ENCODE peak calls at places on chromosomes 11 and 22, in five cellular contexts. One of them, this sample, is unnamed.

GRCh38 chr11:15146271-15147003 is 31.7 kb downstream of the INSC start:
- DNase-seq in DND-41: no peak
- DNase-seq in coronary artery: no peak
- DNase-seq in type B pancreatic cell: no peak
- DNase-seq in HFFc6: peak; percentile 53
- DNase-seq in this sample: no peak

GRCh38 chr11:109303342-109303741 is 118.6 kb upstream of the C11orf87 start:
- DNase-seq in DND-41: no peak
- DNase-seq in coronary artery: no peak
- DNase-seq in type B pancreatic cell: no peak
- DNase-seq in HFFc6: no peak
- DNase-seq in this sample: no peak

GRCh38 chr11:4881860-4882500 is at the start of gene OR51T1:
- DNase-seq in DND-41: no peak
- DNase-seq in coronary artery: no peak
- DNase-seq in type B pancreatic cell: no peak
- DNase-seq in HFFc6: no peak
- DNase-seq in this sample: no peak

GRCh38 chr22:20584029-20584871 is 76.8 kb downstream of the MED15 start:
- DNase-seq in DND-41: no peak
- DNase-seq in coronary artery: no peak
- DNase-seq in type B pancreatic cell: no peak
- DNase-seq in HFFc6: no peak
- DNase-seq in this sample: no peak

GRCh38 chr11:3206128-3206921 is 12.3 kb downstream of the MRGPRG start:
- DNase-seq in DND-41: no peak
- DNase-seq in coronary artery: no peak
- DNase-seq in type B pancreatic cell: no peak
- DNase-seq in HFFc6: no peak
- DNase-seq in this sample: no peak

GRCh38 chr11:130737866-130738431 is 178.3 kb downstream of the SNX19 start:
- DNase-seq in DND-41: no peak
- DNase-seq in coronary artery: no peak
- DNase-seq in type B pancreatic cell: no peak
- DNase-seq in HFFc6: peak; percentile 89
- DNase-seq in this sample: no peak

GRCh38 chr11:3146612-3147256 is 18.4 kb downstream of the OSBPL5 start:
- DNase-seq in DND-41: no peak
- DNase-seq in coronary artery: no peak
- DNase-seq in type B pancreatic cell: no peak
- DNase-seq in HFFc6: peak; percentile 64
- DNase-seq in this sample: peak; percentile 37

GRCh38 chr11:119854521-119854920 is 125.5 kb upstream of the NECTIN1 start:
- DNase-seq in DND-41: peak; percentile 6
- DNase-seq in coronary artery: no peak
- DNase-seq in type B pancreatic cell: no peak
- DNase-seq in HFFc6: no peak
- DNase-seq in this sample: no peak

GRCh38 chr11:128463386-128463829 is 124.0 kb downstream of the ETS1 start:
- DNase-seq in DND-41: no peak
- DNase-seq in coronary artery: peak; percentile 81
- DNase-seq in type B pancreatic cell: no peak
- DNase-seq in HFFc6: peak; percentile 81
- DNase-seq in this sample: no peak

GRCh38 chr11:16891964-16892363 is 122.2 kb downstream of the PLEKHA7 start:
- DNase-seq in DND-41: no peak
- DNase-seq in coronary artery: no peak
- DNase-seq in type B pancreatic cell: no peak
- DNase-seq in HFFc6: peak; percentile 47
- DNase-seq in this sample: no peak

GRCh38 chr22:21951062-21951461 is 1.6 kb downstream of the PPM1F start:
- DNase-seq in DND-41: no peak
- DNase-seq in coronary artery: no peak
- DNase-seq in type B pancreatic cell: no peak
- DNase-seq in HFFc6: no peak
- DNase-seq in this sample: no peak

GRCh38 chr11:69022268-69022667 is 9.2 kb upstream of the MRGPRF start:
- DNase-seq in DND-41: no peak
- DNase-seq in coronary artery: no peak
- DNase-seq in type B pancreatic cell: no peak
- DNase-seq in HFFc6: no peak
- DNase-seq in this sample: peak; percentile 31

GRCh38 chr11:26948881-26949280 is 45.0 kb upstream of the FIBIN start:
- DNase-seq in DND-41: no peak
- DNase-seq in coronary artery: no peak
- DNase-seq in type B pancreatic cell: no peak
- DNase-seq in HFFc6: peak; percentile 17
- DNase-seq in this sample: no peak

GRCh38 chr11:45354976-45355705 is 69.0 kb upstream of the SYT13 start:
- DNase-seq in DND-41: no peak
- DNase-seq in coronary artery: peak; percentile 89
- DNase-seq in type B pancreatic cell: peak; percentile 88
- DNase-seq in HFFc6: no peak
- DNase-seq in this sample: no peak

GRCh38 chr22:39208013-39208680 is 36.6 kb downstream of the PDGFB start:
- DNase-seq in DND-41: no peak
- DNase-seq in coronary artery: peak; percentile 58
- DNase-seq in type B pancreatic cell: no peak
- DNase-seq in HFFc6: no peak
- DNase-seq in this sample: no peak

GRCh38 chr11:20754957-20755356 is 85.6 kb downstream of the NELL1 start:
- DNase-seq in DND-41: no peak
- DNase-seq in coronary artery: no peak
- DNase-seq in type B pancreatic cell: no peak
- DNase-seq in HFFc6: no peak
- DNase-seq in this sample: peak; percentile 48

GRCh38 chr22:23831781-23832180 is 7.0 kb downstream of the DERL3 start:
- DNase-seq in DND-41: no peak
- DNase-seq in coronary artery: peak; percentile 68
- DNase-seq in type B pancreatic cell: no peak
- DNase-seq in HFFc6: no peak
- DNase-seq in this sample: no peak

GRCh38 chr22:29716814-29717213 is 3.0 kb upstream of the CABP7 start:
- DNase-seq in DND-41: peak; percentile 57
- DNase-seq in coronary artery: no peak
- DNase-seq in type B pancreatic cell: peak; percentile 81
- DNase-seq in HFFc6: peak; percentile 65
- DNase-seq in this sample: peak; percentile 73

GRCh38 chr22:20141186-20142077 is 9.4 kb downstream of the CCDC188 start:
- DNase-seq in DND-41: no peak
- DNase-seq in coronary artery: no peak
- DNase-seq in type B pancreatic cell: no peak
- DNase-seq in HFFc6: peak; percentile 82
- DNase-seq in this sample: no peak

GRCh38 chr11:20029193-20029592 is 131.1 kb downstream of the DBX1 start:
- DNase-seq in DND-41: no peak
- DNase-seq in coronary artery: no peak
- DNase-seq in type B pancreatic cell: no peak
- DNase-seq in HFFc6: no peak
- DNase-seq in this sample: no peak

GRCh38 chr22:18063311-18063710 is 14.5 kb upstream of the PEX26 start:
- DNase-seq in DND-41: no peak
- DNase-seq in coronary artery: no peak
- DNase-seq in type B pancreatic cell: no peak
- DNase-seq in HFFc6: no peak
- DNase-seq in this sample: no peak

GRCh38 chr11:132114185-132114584 is 743.8 kb downstream of the NTM start:
- DNase-seq in DND-41: peak; percentile 20
- DNase-seq in coronary artery: no peak
- DNase-seq in type B pancreatic cell: no peak
- DNase-seq in HFFc6: peak; percentile 21
- DNase-seq in this sample: peak; percentile 46

GRCh38 chr11:30487200-30487898 is 98.8 kb downstream of the MPPED2 start:
- DNase-seq in DND-41: no peak
- DNase-seq in coronary artery: no peak
- DNase-seq in type B pancreatic cell: no peak
- DNase-seq in HFFc6: no peak
- DNase-seq in this sample: peak; percentile 44

DNA sequence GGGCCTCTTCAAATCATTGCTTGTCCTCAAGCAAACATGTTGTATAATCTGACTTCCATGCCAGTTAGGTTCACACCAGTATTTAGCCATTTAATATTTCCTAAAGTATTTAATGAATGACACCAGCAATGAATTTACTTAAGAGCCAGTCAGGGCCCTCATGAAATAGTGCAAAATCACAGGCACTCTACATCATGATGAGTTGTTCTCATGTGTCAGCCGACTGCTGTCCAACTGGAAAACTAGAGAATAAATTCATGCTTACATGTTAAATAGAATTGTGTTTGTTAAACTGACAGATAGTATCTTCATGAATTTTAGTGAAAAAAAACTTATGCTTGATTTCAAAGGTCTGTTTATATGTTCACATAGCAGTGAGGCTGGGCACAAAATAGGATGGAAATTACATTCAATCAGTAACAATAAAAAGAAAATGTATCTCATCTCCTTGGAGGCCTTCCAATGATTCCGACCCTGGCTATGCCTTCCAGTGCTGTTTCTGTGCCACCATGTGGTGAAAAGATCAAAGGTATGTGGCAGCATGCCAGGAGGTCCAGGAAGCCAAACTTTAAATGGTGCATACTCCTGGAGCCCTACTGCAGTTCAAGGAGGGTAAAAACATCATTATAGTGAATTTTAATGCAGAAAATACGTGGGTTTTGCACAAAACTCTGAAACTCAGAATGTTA is 45.2 kb downstream of the CTSC start:
- DNase-seq in DND-41: peak; percentile 32
- DNase-seq in coronary artery: no peak
- DNase-seq in type B pancreatic cell: no peak
- DNase-seq in HFFc6: no peak
- DNase-seq in this sample: no peak
- TF ChIP-seq CTCF in DND-41: peak; percentile 16
- TF ChIP-seq CTCF in coronary artery: no peak
- TF ChIP-seq CTCF in type B pancreatic cell: no peak
- TF ChIP-seq CTCF in HFFc6: no peak
- TF ChIP-seq CTCF in this sample: no peak

DNA sequence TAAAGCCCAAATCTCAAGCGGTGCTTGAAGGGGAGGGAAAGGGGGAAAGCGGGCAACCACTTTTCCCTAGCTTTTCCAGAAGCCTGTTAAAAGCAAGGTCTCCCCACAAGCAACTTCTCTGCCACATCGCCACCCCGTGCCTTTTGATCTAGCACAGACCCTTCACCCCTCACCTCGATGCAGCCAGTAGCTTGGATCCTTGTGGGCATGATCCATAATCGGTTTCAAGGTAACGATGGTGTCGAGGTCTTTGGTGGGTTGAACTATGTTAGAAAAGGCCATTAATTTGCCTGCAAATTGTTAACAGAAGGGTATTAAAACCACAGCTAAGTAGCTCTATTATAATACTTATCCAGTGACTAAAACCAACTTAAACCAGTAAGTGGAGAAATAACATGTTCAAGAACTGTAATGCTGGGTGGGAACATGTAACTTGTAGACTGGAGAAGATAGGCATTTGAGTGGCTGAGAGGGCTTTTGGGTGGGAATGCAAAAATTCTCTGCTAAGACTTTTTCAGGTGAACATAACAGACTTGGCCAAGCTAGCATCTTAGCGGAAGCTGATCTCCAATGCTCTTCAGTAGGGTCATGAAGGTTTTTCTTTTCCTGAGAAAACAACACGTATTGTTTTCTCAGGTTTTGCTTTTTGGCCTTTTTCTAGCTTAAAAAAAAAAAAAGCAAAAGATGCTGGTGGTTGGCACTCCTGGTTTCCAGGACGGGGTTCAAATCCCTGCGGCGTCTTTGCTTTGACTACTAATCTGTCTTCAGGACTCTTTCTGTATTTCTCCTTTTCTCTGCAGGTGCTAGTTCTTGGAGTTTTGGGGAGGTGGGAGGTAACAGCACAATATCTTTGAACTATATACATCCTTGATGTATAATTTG is 6.8 kb downstream of the MALAT1 start:
- DNase-seq in DND-41: no peak
- DNase-seq in coronary artery: no peak
- DNase-seq in type B pancreatic cell: no peak
- DNase-seq in HFFc6: peak; percentile 53
- DNase-seq in this sample: peak; percentile 38
- TF ChIP-seq CTCF in DND-41: no peak
- TF ChIP-seq CTCF in coronary artery: no peak
- TF ChIP-seq CTCF in type B pancreatic cell: no peak
- TF ChIP-seq CTCF in HFFc6: no peak
- TF ChIP-seq CTCF in this sample: no peak

DNA sequence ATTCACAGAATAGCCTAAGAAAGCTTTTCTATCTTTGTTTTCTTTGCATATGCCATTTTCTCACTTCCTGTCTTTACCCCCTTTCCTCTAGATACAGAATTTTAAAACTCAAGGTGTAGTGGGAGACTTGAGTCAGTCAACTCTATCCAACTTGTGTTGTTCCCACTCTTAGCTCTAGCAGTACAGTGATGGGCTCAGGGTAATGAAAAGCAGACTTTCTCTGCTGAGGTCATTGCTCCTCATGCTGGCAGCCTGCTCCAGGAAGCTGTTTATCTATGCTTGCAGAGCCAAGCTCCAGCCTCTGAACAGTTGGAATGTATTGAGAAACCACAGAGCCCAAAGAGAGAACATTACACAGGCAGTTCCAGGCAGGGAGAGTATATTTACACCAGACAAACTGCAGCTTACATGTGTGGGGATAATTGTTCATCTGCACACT is 68.1 kb downstream of the CSTPP1 start:
- DNase-seq in DND-41: peak; percentile 19
- DNase-seq in coronary artery: peak; percentile 74
- DNase-seq in type B pancreatic cell: no peak
- DNase-seq in HFFc6: peak; percentile 93
- DNase-seq in this sample: peak; percentile 81
- TF ChIP-seq CTCF in DND-41: no peak
- TF ChIP-seq CTCF in coronary artery: no peak
- TF ChIP-seq CTCF in type B pancreatic cell: no peak
- TF ChIP-seq CTCF in HFFc6: no peak
- TF ChIP-seq CTCF in this sample: no peak

GRCh38 chr11:33453225-33453624 is 196.0 kb downstream of the HIPK3 start:
- DNase-seq in DND-41: no peak
- DNase-seq in coronary artery: no peak
- DNase-seq in type B pancreatic cell: no peak
- DNase-seq in HFFc6: no peak
- DNase-seq in this sample: no peak

GRCh38 chr11:33449798-33450197 is 192.6 kb downstream of the HIPK3 start:
- DNase-seq in DND-41: no peak
- DNase-seq in coronary artery: no peak
- DNase-seq in type B pancreatic cell: no peak
- DNase-seq in HFFc6: peak; percentile 69
- DNase-seq in this sample: no peak

GRCh38 chr11:33451364-33451763 is 194.2 kb downstream of the HIPK3 start:
- DNase-seq in DND-41: no peak
- DNase-seq in coronary artery: no peak
- DNase-seq in type B pancreatic cell: no peak
- DNase-seq in HFFc6: no peak
- DNase-seq in this sample: no peak

GRCh38 chr11:33454264-33454663 is 197.1 kb downstream of the HIPK3 start:
- DNase-seq in DND-41: no peak
- DNase-seq in coronary artery: no peak
- DNase-seq in type B pancreatic cell: no peak
- DNase-seq in HFFc6: no peak
- DNase-seq in this sample: no peak

DNA sequence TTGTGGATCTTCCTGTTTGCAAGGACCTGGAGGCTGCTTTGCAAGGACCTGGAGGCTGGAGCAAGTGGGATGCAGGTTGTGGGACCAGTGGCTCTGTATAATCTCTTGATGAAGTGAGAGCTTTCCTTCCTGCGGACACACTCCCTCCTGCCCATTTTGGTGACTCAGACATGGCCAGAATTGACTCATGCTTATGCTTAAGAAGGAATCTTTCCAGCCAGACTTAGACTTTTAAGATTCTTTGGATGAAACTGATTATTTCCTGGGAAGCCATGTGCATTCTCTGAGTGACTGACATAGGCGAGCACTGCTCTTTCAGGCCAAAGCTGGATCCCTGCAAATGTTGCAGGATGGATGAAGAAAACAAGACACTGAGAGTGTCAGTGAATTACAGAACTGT is 195.6 kb downstream of the HIPK3 start:
- DNase-seq in DND-41: no peak
- DNase-seq in coronary artery: no peak
- DNase-seq in type B pancreatic cell: no peak
- DNase-seq in HFFc6: peak; percentile 90
- DNase-seq in this sample: no peak
- TF ChIP-seq CTCF in DND-41: no peak
- TF ChIP-seq CTCF in coronary artery: no peak
- TF ChIP-seq CTCF in type B pancreatic cell: no peak
- TF ChIP-seq CTCF in HFFc6: no peak
- TF ChIP-seq CTCF in this sample: no peak